ENCODE peak calls at places on chromosomes 7 and 10, in seven cellular contexts. O, L, A, N, Y, M and V are unnamed samples.

GRCh38 chr7:83267141-83267631 is 104.5 kb upstream of the PCLO start:
- DNase-seq in O (no peak), L (peak), N (no peak), A (no peak), M (no peak), Y (no peak), V (no peak)

GRCh38 chr10:103847909-103848468 is 7.4 kb downstream of the SH3PXD2A start:
- DNase-seq in Y (no peak), N (no peak), O (no peak), M (no peak), A (no peak), L (no peak), V (no peak)

GRCh38 chr7:93055543-93056107 is 62.2 kb downstream of the SAMD9 start:
- DNase-seq in A (no peak), M (no peak), Y (no peak), N (no peak), L (peak), O (no peak), V (peak)

GRCh38 chr10:24209946-24210491 is 1.1 kb downstream of the KIAA1217 start:
- DNase-seq in L (peak), O (no peak), N (no peak), A (no peak), Y (peak), M (no peak), V (peak)

GRCh38 chr7:132735476-132735875 is 159.2 kb upstream of the PLXNA4 start:
- DNase-seq in O (no peak), M (no peak), L (no peak), N (no peak), Y (no peak), A (no peak), V (no peak)

GRCh38 chr7:143240323-143241168 is 18.7 kb downstream of the TAS2R40 start:
- DNase-seq in N (peak), M (peak), L (peak), Y (peak), A (peak), O (no peak), V (peak)

GRCh38 chr7:70338061-70338460 is 739.8 kb downstream of the AUTS2 start:
- DNase-seq in Y (no peak), M (no peak), L (no peak), N (no peak), O (no peak), A (no peak), V (no peak)

GRCh38 chr10:128062837-128063563 is 63.2 kb downstream of the MKI67 start:
- DNase-seq in Y (peak), A (no peak), M (no peak), O (no peak), L (peak), N (no peak), V (peak)

GRCh38 chr7:80243425-80243824 is 108.8 kb downstream of the GNAI1 start:
- DNase-seq in M (no peak), L (no peak), A (peak), O (no peak), N (no peak), Y (no peak), V (no peak)

GRCh38 chr10:104255244-104255981 is 721 bp downstream of the GSTO1 start:
- DNase-seq in L (peak), Y (peak), M (no peak), N (no peak), A (no peak), O (no peak), V (no peak)

GRCh38 chr10:20993387-20994170 is 96.5 kb upstream of the NEBL start:
- DNase-seq in L (peak), O (no peak), Y (no peak), A (no peak), N (no peak), M (no peak), V (peak)

GRCh38 chr7:99001482-99002145 is 123.3 kb downstream of the TRRAP start:
- DNase-seq in N (no peak), M (no peak), Y (no peak), A (no peak), L (no peak), O (peak), V (no peak)

GRCh38 chr10:17923728-17924127 is 28.0 kb upstream of the SLC39A12 start:
- DNase-seq in L (peak), A (no peak), Y (no peak), O (no peak), M (no peak), N (no peak), V (no peak)

GRCh38 chr10:97336942-97337719 is 2.6 kb upstream of the FRAT2 start:
- DNase-seq in M (no peak), N (no peak), Y (no peak), A (peak), L (no peak), O (no peak), V (no peak)

GRCh38 chr7:124686543-124687161 is 78.9 kb downstream of the GPR37 start:
- DNase-seq in O (no peak), N (no peak), M (no peak), A (no peak), L (no peak), Y (no peak), V (no peak)

GRCh38 chr10:102674566-102674965 is 30.3 kb downstream of the TRIM8 start:
- DNase-seq in L (peak), N (no peak), A (no peak), Y (no peak), O (no peak), M (no peak), V (peak)

GRCh38 chr10:84291389-84291788 is 37.0 kb upstream of the CCSER2 start:
- DNase-seq in A (peak), N (no peak), Y (peak), L (peak), O (no peak), M (no peak), V (peak)

GRCh38 chr7:136302049-136302448 is 324.9 kb upstream of the MTPN start:
- DNase-seq in M (no peak), Y (no peak), A (no peak), L (no peak), O (no peak), N (no peak), V (no peak)